ENCODE peak calls at places on chromosomes 7 and 10, in four cellular contexts. B, G, Q and W are unnamed samples.

GRCh38 chr10:20391629-20392028 is 505.5 kb downstream of the NEBL start:
- DNase-seq in B (no peak), G (no peak), Q (no peak), W (no peak)

GRCh38 chr10:42783181-42783549 is 570 bp downstream of the BMS1 start:
- DNase-seq in B (peak; percentile 29), G (no peak), Q (peak; percentile 64), W (peak; percentile 71)

GRCh38 chr10:75398630-75399460 is 2.7 kb downstream of the ZNF503 start:
- DNase-seq in B (peak; percentile 83), G (peak; percentile 47), Q (peak; percentile 32), W (peak; percentile 50)

GRCh38 chr10:24467605-24468004 is 256.1 kb downstream of the ARHGAP21 start:
- DNase-seq in B (no peak), G (no peak), Q (no peak), W (no peak)

GRCh38 chr10:1627945-1628344 is 109.4 kb downstream of the ADARB2 start:
- DNase-seq in B (no peak), G (no peak), Q (no peak), W (no peak)

GRCh38 chr7:134907000-134907399 is 79.3 kb upstream of the AGBL3 start:
- DNase-seq in B (no peak), G (no peak), Q (no peak), W (no peak)

GRCh38 chr7:70706204-70706603 is 425.7 kb upstream of the GALNT17 start:
- DNase-seq in B (no peak), G (no peak), Q (no peak), W (no peak)

GRCh38 chr7:36723951-36724664 is at the start of gene AOAH:
- DNase-seq in B (no peak), G (no peak), Q (peak; percentile 57), W (no peak)

GRCh38 chr10:6399241-6399701 is 180.8 kb downstream of the PRKCQ start:
- DNase-seq in B (no peak), G (no peak), Q (peak; percentile 51), W (no peak)

GRCh38 chr10:130045091-130045652 is 65.5 kb downstream of the C10orf143 start:
- DNase-seq in B (peak; percentile 63), G (no peak), Q (no peak), W (peak; percentile 4)

GRCh38 chr7:64098-64521 is 128.3 kb upstream of the FAM20C start:
- DNase-seq in B (peak; percentile 77), G (peak; percentile 33), Q (peak; percentile 89), W (peak; percentile 68)

GRCh38 chr7:101923276-101923985 is 106.0 kb downstream of the CUX1 start:
- DNase-seq in B (no peak), G (no peak), Q (no peak), W (no peak)

GRCh38 chr7:29612596-29612995 is 49.0 kb downstream of the PRR15 start:
- DNase-seq in B (no peak), G (no peak), Q (no peak), W (peak; percentile 5)

GRCh38 chr10:62224606-62225005 is 44.0 kb downstream of the RTKN2 start:
- DNase-seq in B (no peak), G (no peak), Q (no peak), W (no peak)

GRCh38 chr7:5619419-5620130 is 161.9 kb downstream of the RNF216 start:
- DNase-seq in B (no peak), G (no peak), Q (no peak), W (no peak)

GRCh38 chr7:12709731-12710502 is 22.5 kb downstream of the ARL4A start:
- DNase-seq in B (no peak), G (no peak), Q (no peak), W (no peak)

GRCh38 chr10:784759-785538 is 95.5 kb upstream of the DIP2C start:
- DNase-seq in B (peak; percentile 78), G (peak; percentile 49), Q (peak; percentile 80), W (peak; percentile 53)

GRCh38 chr10:132396495-132397035 is 435 bp upstream of the PWWP2B start:
- DNase-seq in B (peak; percentile 86), G (no peak), Q (no peak), W (peak; percentile 86)

GRCh38 chr7:115230882-115231508 is 309.1 kb downstream of the MDFIC start:
- DNase-seq in B (no peak), G (no peak), Q (no peak), W (peak; percentile 91)

GRCh38 chr10:123165445-123166072 is 11.4 kb downstream of the BUB3 start:
- DNase-seq in B (no peak), G (no peak), Q (no peak), W (no peak)

GRCh38 chr7:124688991-124689390 is 76.6 kb downstream of the GPR37 start:
- DNase-seq in B (no peak), G (no peak), Q (no peak), W (no peak)

GRCh38 chr10:30160431-30160982 is 101.1 kb upstream of the JCAD start:
- DNase-seq in B (no peak), G (no peak), Q (no peak), W (peak; percentile 66)

GRCh38 chr10:17210361-17210760 is 8.9 kb upstream of the TRDMT1 start:
- DNase-seq in B (no peak), G (no peak), Q (no peak), W (no peak)

GRCh38 chr10:75406158-75407065 is 4.8 kb upstream of the ZNF503 start:
- DNase-seq in B (peak; percentile 50), G (peak; percentile 21), Q (no peak), W (peak; percentile 16)

GRCh38 chr7:107867858-107868466 is 23.0 kb upstream of the DLD start:
- DNase-seq in B (no peak), G (no peak), Q (no peak), W (no peak)

GRCh38 chr10:59817806-59818205 is 64.6 kb upstream of the MRLN start:
- DNase-seq in B (no peak), G (no peak), Q (peak; percentile 16), W (no peak)

GRCh38 chr7:155701972-155702544 is 57.6 kb downstream of the RBM33 start:
- DNase-seq in B (no peak), G (no peak), Q (no peak), W (peak; percentile 19)

GRCh38 chr7:143363011-143363937 is 761 bp upstream of the FAM131B start:
- DNase-seq in B (no peak), G (no peak), Q (no peak), W (no peak)

GRCh38 chr7:18859331-18859730 is 258.1 kb downstream of the TWIST1 start:
- DNase-seq in B (no peak), G (no peak), Q (no peak), W (peak; percentile 41)

GRCh38 chr7:68622500-68622899 is 975.8 kb upstream of the AUTS2 start:
- DNase-seq in B (no peak), G (no peak), Q (no peak), W (no peak)

GRCh38 chr7:1500064-1500807 is 4.0 kb downstream of the INTS1 start:
- DNase-seq in B (no peak), G (no peak), Q (no peak), W (no peak)

GRCh38 chr7:1503390-1503789 is 799 bp downstream of the INTS1 start:
- DNase-seq in B (peak; percentile 19), G (no peak), Q (no peak), W (no peak)

GRCh38 chr7:1499367-1500029 is 4.7 kb downstream of the INTS1 start:
- DNase-seq in B (no peak), G (no peak), Q (no peak), W (no peak)

GRCh38 chr7:1502845-1503244 is 1.3 kb downstream of the INTS1 start:
- DNase-seq in B (no peak), G (no peak), Q (no peak), W (no peak)

DNA sequence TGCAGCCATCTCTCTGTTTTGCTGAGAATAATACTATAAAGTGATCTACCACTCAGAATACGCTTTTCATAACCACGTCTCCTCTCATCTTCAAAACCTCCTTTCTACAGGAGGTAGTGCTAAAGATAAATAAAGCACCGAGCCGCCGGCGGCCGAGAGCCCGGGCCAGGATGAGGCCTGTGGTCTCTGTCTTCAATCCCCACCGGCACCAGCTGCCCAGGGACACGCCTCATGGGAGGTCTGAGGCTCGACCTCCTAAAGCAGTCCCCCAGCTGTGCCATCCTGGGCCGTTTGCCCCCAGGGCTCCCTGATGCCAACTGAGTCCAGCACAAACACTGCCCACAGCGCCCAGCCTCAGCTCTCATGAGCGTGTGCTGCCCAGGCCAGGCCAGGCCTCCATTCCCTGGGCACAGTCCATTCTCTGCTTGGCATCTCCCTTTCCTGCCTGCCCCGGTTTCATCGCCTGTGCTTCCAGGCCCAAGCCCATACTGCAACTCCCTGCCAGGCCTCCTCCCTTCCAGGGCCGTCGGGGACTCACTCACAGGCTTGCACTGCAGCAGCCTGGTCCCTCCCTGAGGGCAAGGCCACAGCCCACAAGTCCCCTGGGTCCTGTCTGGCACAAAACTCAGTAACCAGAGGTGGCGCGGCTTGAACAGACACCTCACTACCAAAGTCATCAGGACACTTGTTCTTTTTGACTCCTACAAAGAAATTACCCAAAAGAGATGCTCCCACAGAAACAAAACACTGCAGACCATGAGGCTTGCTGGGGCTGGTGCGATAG is 2.5 kb downstream of the INTS1 start:
- DNase-seq in B (no peak), G (no peak), Q (no peak), W (no peak)
- H3K36me3 ChIP-seq in B (no peaks in the 10 kb centered on the region), G (peaks cover 62% of the 10 kb centered on the region), Q (no peaks in the 10 kb centered on the region), W (peaks cover 22% of the 10 kb centered on the region)

GRCh38 chr7:130292682-130293257 is at the start of gene CPA4:
- DNase-seq in B (no peak), G (no peak), Q (no peak), W (peak; percentile 74)
- H3K4me3 ChIP-seq in B (no peak within 1 kb of the TSS), G (no peak within 1 kb of the TSS), Q (no peak within 1 kb of the TSS), W (no peak within 1 kb of the TSS)

GRCh38 chr10:73769396-73769795 is 12.5 kb upstream of the CHCHD1 start:
- DNase-seq in B (no peak), G (no peak), Q (no peak), W (no peak)

GRCh38 chr10:73774637-73775036 is 7.2 kb upstream of the CHCHD1 start:
- DNase-seq in B (no peak), G (no peak), Q (no peak), W (peak; percentile 64)

GRCh38 chr10:73773152-73773879 is 8.5 kb upstream of the CHCHD1 start:
- DNase-seq in B (no peak), G (no peak), Q (no peak), W (no peak)

GRCh38 chr10:73771722-73772279 is 10.0 kb upstream of the CHCHD1 start:
- DNase-seq in B (peak; percentile 92), G (no peak), Q (peak; percentile 93), W (peak; percentile 90)

GRCh38 chr10:73772280-73773151 is 9.3 kb upstream of the CHCHD1 start:
- DNase-seq in B (peak; percentile 86), G (peak; percentile 72), Q (peak; percentile 80), W (peak; percentile 87)
- H3K36me3 ChIP-seq in B (no peaks in the 10 kb centered on the region), G (peaks cover 85% of the 10 kb centered on the region), Q (no peaks in the 10 kb centered on the region), W (peaks cover 35% of the 10 kb centered on the region)

GRCh38 chr7:21367537-21367936 is 60.3 kb upstream of the SP4 start:
- DNase-seq in B (no peak), G (no peak), Q (no peak), W (no peak)

GRCh38 chr7:21374134-21374533 is 53.7 kb upstream of the SP4 start:
- DNase-seq in B (no peak), G (no peak), Q (no peak), W (no peak)

GRCh38 chr7:21368317-21368716 is 59.6 kb upstream of the SP4 start:
- DNase-seq in B (no peak), G (no peak), Q (no peak), W (no peak)

GRCh38 chr7:21370283-21370982 is 57.5 kb upstream of the SP4 start:
- DNase-seq in B (no peak), G (no peak), Q (no peak), W (no peak)

DNA sequence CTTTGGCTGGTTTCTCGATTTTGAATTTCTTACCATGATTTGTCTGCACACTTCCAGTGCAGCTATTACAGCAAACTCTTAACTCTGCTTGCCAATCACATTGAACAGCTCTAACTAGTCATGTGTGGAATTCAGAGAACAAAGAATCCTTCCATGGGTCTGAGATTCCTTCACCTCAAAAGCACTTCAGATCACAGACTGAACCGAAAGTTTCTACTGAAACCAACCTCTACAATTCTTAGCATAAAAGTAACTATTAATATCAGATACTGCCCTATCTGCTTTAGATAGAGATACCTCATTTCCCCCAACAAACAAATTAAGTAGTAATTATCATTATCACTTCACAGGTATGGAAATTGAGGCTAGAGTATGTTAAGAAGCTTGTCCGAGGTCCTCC is 56.5 kb upstream of the SP4 start:
- DNase-seq in B (peak; percentile 39), G (peak; percentile 24), Q (no peak), W (peak; percentile 42)
- H3K4me3 ChIP-seq in B (no peak overlapping the region), G (no peak overlapping the region), Q (no peak overlapping the region), W (no peak overlapping the region)